ENCODE peak calls at places on chromosomes 1 and 21, in six cellular contexts. M, F, B, O, L and X are unnamed samples. For H3K4me1, the result is how much of the 10 kb centered on the place peaks cover.

GRCh38 chr1:8367571-8368184 is 49.8 kb downstream of the SLC45A1 start:
- DNase-seq in M (no peak), F (no peak), B (no peak), O (no peak), L (no peak), X (no peak)

GRCh38 chr1:66135165-66135564 is 342.5 kb downstream of the PDE4B start:
- DNase-seq in M (no peak), F (no peak), B (no peak), O (no peak), L (no peak), X (no peak)

GRCh38 chr1:197915797-197916686 is 1.1 kb upstream of the LHX9 start:
- DNase-seq in M (no peak), F (peak), B (no peak), O (peak), L (no peak), X (no peak)

GRCh38 chr1:31650161-31650560 is 5.5 kb upstream of the PEF1 start:
- DNase-seq in M (no peak), F (no peak), B (no peak), O (no peak), L (no peak), X (no peak)

GRCh38 chr1:182301467-182302198 is 90.0 kb downstream of the GLUL start:
- DNase-seq in M (no peak), F (peak), B (no peak), O (peak), L (no peak), X (no peak)

GRCh38 chr1:205191127-205191577 is 20.4 kb downstream of the DSTYK start:
- DNase-seq in M (peak), F (no peak), B (no peak), O (no peak), L (no peak), X (no peak)

GRCh38 chr1:162357681-162358266 is 18.9 kb downstream of the SPATA46 start:
- DNase-seq in M (no peak), F (peak), B (no peak), O (no peak), L (no peak), X (no peak)

GRCh38 chr1:109299087-109299983 is 7.5 kb downstream of the MYBPHL start:
- DNase-seq in M (no peak), F (no peak), B (no peak), O (peak), L (no peak), X (no peak)

GRCh38 chr1:108560430-108561144 is 687 bp downstream of the EEIG2 start:
- DNase-seq in M (peak), F (peak), B (peak), O (peak), L (peak), X (peak)

GRCh38 chr1:115450641-115451040 is 112.6 kb upstream of the NGF start:
- DNase-seq in M (no peak), F (no peak), B (no peak), O (no peak), L (no peak), X (no peak)

GRCh38 chr21:45392206-45392971 is 12.6 kb upstream of the COL18A1 start:
- DNase-seq in M (peak), F (no peak), B (peak), O (no peak), L (no peak), X (no peak)

GRCh38 chr1:53848025-53848424 is 9.9 kb upstream of the NDC1 start:
- DNase-seq in M (no peak), F (no peak), B (no peak), O (no peak), L (no peak), X (no peak)

GRCh38 chr1:78250201-78250600 is 204.4 kb downstream of the GIPC2 start:
- DNase-seq in M (no peak), F (no peak), B (no peak), O (no peak), L (no peak), X (no peak)

GRCh38 chr1:87939486-87939885 is 610.8 kb downstream of the LMO4 start:
- DNase-seq in M (no peak), F (no peak), B (no peak), O (no peak), L (no peak), X (no peak)

GRCh38 chr1:31677949-31678348 is 25.9 kb downstream of the COL16A1 start:
- DNase-seq in M (no peak), F (no peak), B (no peak), O (no peak), L (no peak), X (no peak)

GRCh38 chr1:157437301-157437700 is 115.0 kb downstream of the FCRL5 start:
- DNase-seq in M (no peak), F (no peak), B (no peak), O (no peak), L (no peak), X (no peak)

GRCh38 chr1:53582211-53583020 is 123.2 kb downstream of the DMRTB1 start:
- DNase-seq in M (no peak), F (no peak), B (peak), O (no peak), L (peak), X (no peak)

GRCh38 chr1:97581614-97582051 is 339.2 kb downstream of the DPYD start:
- DNase-seq in M (no peak), F (no peak), B (no peak), O (no peak), L (no peak), X (no peak)

GRCh38 chr1:210299501-210299900 is 29.2 kb upstream of the HHAT start:
- DNase-seq in M (no peak), F (no peak), B (no peak), O (no peak), L (no peak), X (no peak)

GRCh38 chr1:1088036-1088800 is 14.1 kb upstream of the RNF223 start:
- DNase-seq in M (peak), F (no peak), B (peak), O (peak), L (no peak), X (no peak)

GRCh38 chr1:154324669-154325582 is at the start of gene ATP8B2:
- DNase-seq in M (peak), F (peak), B (peak), O (peak), L (peak), X (peak)

GRCh38 chr21:17461014-17461413 is 51.8 kb upstream of the CXADR start:
- DNase-seq in M (peak), F (no peak), B (no peak), O (no peak), L (no peak), X (no peak)

GRCh38 chr1:26411624-26412074 is 1.0 kb downstream of the LIN28A start:
- DNase-seq in M (no peak), F (no peak), B (no peak), O (no peak), L (no peak), X (no peak)

GRCh38 chr1:1732381-1732780 is 8.2 kb upstream of the CDK11A start:
- DNase-seq in M (no peak), F (no peak), B (no peak), O (no peak), L (peak), X (no peak)

GRCh38 chr1:151197863-151198253 is 494 bp upstream of the PIP5K1A start:
- DNase-seq in M (no peak), F (no peak), B (no peak), O (no peak), L (no peak), X (no peak)

GRCh38 chr1:161162806-161163205 is 3.4 kb upstream of the PPOX start:
- DNase-seq in M (no peak), F (no peak), B (no peak), O (no peak), L (peak), X (no peak)

GRCh38 chr21:35254006-35254751 is 205.1 kb upstream of the RUNX1 start:
- DNase-seq in M (no peak), F (no peak), B (no peak), O (no peak), L (no peak), X (no peak)

GRCh38 chr1:74819062-74819461 is 86.1 kb downstream of the TYW3 start:
- DNase-seq in M (no peak), F (no peak), B (no peak), O (no peak), L (no peak), X (no peak)

GRCh38 chr1:26081267-26082019 is 14.0 kb upstream of the TRIM63 start:
- DNase-seq in M (no peak), F (no peak), B (no peak), O (no peak), L (no peak), X (no peak)

GRCh38 chr1:15155760-15156743 is 2.5 kb downstream of the TMEM51 start:
- DNase-seq in M (no peak), F (peak), B (no peak), O (no peak), L (no peak), X (no peak)

GRCh38 chr1:225845633-225846259 is 35.8 kb downstream of the EPHX1 start:
- DNase-seq in M (peak), F (peak), B (no peak), O (peak), L (peak), X (peak)

GRCh38 chr1:1020415-1021009 is 592 bp downstream of the AGRN start:
- DNase-seq in M (no peak), F (peak), B (no peak), O (peak), L (no peak), X (no peak)

GRCh38 chr1:228487336-228488106 is at the start of gene RNF187:
- DNase-seq in M (peak), F (peak), B (peak), O (peak), L (peak), X (peak)

DNA sequence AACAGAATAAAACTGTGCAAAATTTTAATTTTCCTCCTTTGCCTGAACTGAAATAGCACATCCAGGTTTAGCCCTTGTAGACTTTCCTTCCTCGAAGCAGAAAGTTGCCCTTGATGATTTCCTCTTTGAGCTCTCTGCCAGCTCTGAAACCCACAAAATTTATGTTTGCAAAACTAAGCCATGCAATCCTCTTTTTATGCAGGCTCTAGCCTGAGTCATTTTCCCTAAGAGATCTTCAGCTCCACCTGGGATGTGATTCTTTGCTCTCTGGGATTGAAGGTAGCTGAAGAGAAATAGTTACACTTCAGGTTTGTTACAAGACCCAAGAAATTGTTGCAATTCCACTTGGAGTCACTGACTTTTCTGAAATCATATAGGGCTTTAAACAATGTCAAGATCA is 1.4 kb upstream of the F3 start:
- DNase-seq in M (no peak), F (no peak), B (no peak), O (no peak), L (no peak), X (no peak)
- H3K4me1 ChIP-seq in M (half or more), F (under half), B (under half), O (under half), L (half or more), X (under half)

GRCh38 chr1:18948048-18948912 is 8.2 kb downstream of the IFFO2 start:
- DNase-seq in M (no peak), F (no peak), B (peak), O (no peak), L (no peak), X (peak)
- H3K4me1 ChIP-seq in M (half or more), F (half or more), B (half or more), O (half or more), L (half or more), X (half or more)

GRCh38 chr1:36142121-36142520 is 7.2 kb downstream of the TRAPPC3 start:
- DNase-seq in M (no peak), F (no peak), B (no peak), O (no peak), L (no peak), X (no peak)
- H3K4me1 ChIP-seq in M (half or more), F (under half), B (under half), O (under half), L (under half), X (under half)

DNA sequence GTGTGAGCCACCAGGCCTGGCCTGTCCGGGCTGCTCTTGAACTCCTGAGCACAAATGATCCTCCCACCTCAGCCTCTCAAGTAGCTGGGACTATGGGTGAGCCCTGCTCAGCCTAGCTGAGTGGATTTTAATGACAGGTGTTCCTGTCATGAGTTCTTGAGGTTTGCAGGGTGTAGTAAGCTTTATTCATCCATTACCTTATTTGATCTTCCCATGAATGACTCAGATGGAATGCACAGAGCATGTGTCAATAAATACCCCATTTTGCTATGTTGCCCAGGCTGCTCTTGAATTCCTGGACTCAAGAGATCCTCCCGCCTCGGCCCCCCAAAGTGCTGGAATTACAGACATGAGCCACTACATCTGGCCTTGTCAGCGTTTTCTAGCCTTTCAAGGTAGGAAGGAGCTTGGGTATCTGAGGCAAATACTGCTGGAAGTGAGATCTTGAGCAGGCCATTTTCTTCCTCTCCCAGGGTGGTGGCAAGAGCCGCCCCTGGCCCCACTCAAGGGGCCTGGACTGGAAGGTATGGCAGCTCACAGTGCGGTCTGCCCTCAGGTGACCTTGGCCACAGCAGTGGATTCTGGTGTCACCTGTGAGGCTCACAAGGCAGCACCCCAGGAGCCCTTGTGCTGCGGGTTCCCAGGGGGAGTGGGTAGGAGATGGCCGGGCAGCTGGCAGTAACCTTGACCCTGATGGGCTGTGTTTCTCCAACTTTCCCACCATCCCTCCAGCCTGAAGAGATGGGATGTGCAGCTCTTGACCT is 20.0 kb downstream of the PIK3CD start:
- DNase-seq in M (no peak), F (no peak), B (no peak), O (no peak), L (no peak), X (no peak)
- H3K4me1 ChIP-seq in M (under half), F (under half), B (half or more), O (under half), L (under half), X (under half)

DNA sequence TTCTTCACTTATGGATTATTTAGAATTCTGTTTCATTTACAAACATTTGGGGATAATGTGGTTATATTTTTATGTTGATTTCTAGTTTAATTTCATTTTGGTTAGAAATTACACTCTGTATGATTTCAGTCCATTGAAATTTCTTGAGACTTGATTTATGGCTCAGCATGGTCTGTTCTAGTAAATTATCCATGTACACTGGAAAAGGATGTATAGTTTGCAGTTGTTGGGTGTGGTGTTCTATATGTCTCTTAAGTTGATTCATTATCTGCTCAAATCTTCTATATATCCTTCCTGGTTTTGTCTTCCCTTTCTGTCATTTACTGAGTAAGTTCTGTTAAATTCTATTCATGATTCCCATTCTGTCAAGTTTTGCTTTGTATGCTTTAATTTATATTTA is 52.3 kb downstream of the RAP1A start:
- DNase-seq in M (no peak), F (no peak), B (no peak), O (no peak), L (no peak), X (no peak)
- H3K4me1 ChIP-seq in M (under half), F (under half), B (under half), O (under half), L (under half), X (under half)